ENCODE peak calls at places on chromosomes 6 and 20, in six cellular contexts. V is AG09319; W is activated CD4-positive, alpha-beta memory T cell treated with anti-CD3 and anti-CD28 coated beads for 36 hours; Q is GM12865; C is KG1; L is adrenal gland. Y is an unnamed sample.

GRCh38 chr6:85250586-85251216 is 199.2 kb upstream of the NT5E start:
- DNase-seq in V (no peak), W (no peak), Q (no peak), C (no peak), L (no peak), Y (no peak)

GRCh38 chr20:49647509-49647908 is 66.2 kb downstream of the B4GALT5 start:
- DNase-seq in V (no peak), W (no peak), Q (no peak), C (no peak), L (no peak), Y (no peak)

GRCh38 chr6:169084067-169084466 is 169.6 kb downstream of the THBS2 start:
- DNase-seq in V (no peak), W (no peak), Q (no peak), C (no peak), L (no peak), Y (no peak)

GRCh38 chr6:36216559-36216958 is 20.0 kb downstream of the BRPF3 start:
- DNase-seq in V (no peak), W (no peak), Q (no peak), C (no peak), L (peak), Y (no peak)

GRCh38 chr6:13398421-13398994 is 70.2 kb upstream of the TBC1D7 start:
- DNase-seq in V (no peak), W (no peak), Q (no peak), C (no peak), L (no peak), Y (no peak)

GRCh38 chr6:75222261-75222660 is 16.4 kb upstream of the COL12A1 start:
- DNase-seq in V (no peak), W (no peak), Q (no peak), C (no peak), L (no peak), Y (no peak)

GRCh38 chr6:25193147-25193864 is 85.9 kb upstream of the CARMIL1 start:
- DNase-seq in V (peak), W (no peak), Q (no peak), C (no peak), L (peak), Y (no peak)

GRCh38 chr6:31359556-31359955 is 2.6 kb upstream of the HLA-B start:
- DNase-seq in V (no peak), W (no peak), Q (no peak), C (no peak), L (no peak), Y (no peak)

GRCh38 chr6:127518710-127519468 is at the start of gene MTCL3:
- DNase-seq in V (no peak), W (peak), Q (no peak), C (no peak), L (no peak), Y (no peak)

GRCh38 chr20:31806564-31807355 is 12.4 kb upstream of the MYLK2 start:
- DNase-seq in V (no peak), W (no peak), Q (no peak), C (no peak), L (no peak), Y (no peak)

GRCh38 chr6:113879186-113880096 is 22.3 kb downstream of the MARCKS start:
- DNase-seq in V (no peak), W (peak), Q (peak), C (peak), L (peak), Y (no peak)

GRCh38 chr6:134195164-134195906 is 122.6 kb downstream of the SGK1 start:
- DNase-seq in V (no peak), W (no peak), Q (no peak), C (no peak), L (no peak), Y (no peak)

GRCh38 chr6:35489995-35490791 is 6.7 kb downstream of the TEAD3 start:
- DNase-seq in V (peak), W (no peak), Q (no peak), C (no peak), L (no peak), Y (no peak)

GRCh38 chr6:30711758-30712380 is 5.2 kb downstream of the MDC1 start:
- DNase-seq in V (no peak), W (no peak), Q (peak), C (no peak), L (no peak), Y (no peak)

GRCh38 chr6:44237813-44238433 is 9.0 kb upstream of the HSP90AB1 start:
- DNase-seq in V (no peak), W (peak), Q (peak), C (peak), L (peak), Y (no peak)

GRCh38 chr6:166257911-166258318 is 50.3 kb downstream of the PRR18 start:
- DNase-seq in V (no peak), W (peak), Q (peak), C (no peak), L (no peak), Y (no peak)

GRCh38 chr20:33014336-33015113 is 7.0 kb downstream of the BPIFB2 start:
- DNase-seq in V (no peak), W (no peak), Q (no peak), C (no peak), L (no peak), Y (no peak)

Y was measured in CMK.